ENCODE peak calls at places on chromosomes 12 and 14, in six cellular contexts. Q is lung, T is psoas muscle, F is esophagus squamous epithelium, N is cardiac fibroblast, M is astrocyte of the spinal cord. G is an unnamed sample.
A peak's percentile ranks its signal among the peaks of the same experiment; 100 is the strongest.

GRCh38 chr14:93305708-93306418 is 27.0 kb downstream of the BTBD7 start:
- DNase-seq in Q (no peak), T (no peak), F (no peak), N (no peak), M (no peak), G (no peak)

GRCh38 chr12:45553204-45553603 is 176.3 kb upstream of the ARID2 start:
- DNase-seq in Q (no peak), T (no peak), F (no peak), N (no peak), M (no peak), G (no peak)

GRCh38 chr14:83355609-83356008 is 1822.0 kb upstream of the SEL1L start:
- DNase-seq in Q (no peak), T (no peak), F (no peak), N (no peak), M (no peak), G (no peak)

GRCh38 chr12:128727461-128727860 is 96.3 kb downstream of the SLC15A4 start:
- DNase-seq in Q (no peak), T (no peak), F (no peak), N (no peak), M (no peak), G (no peak)

GRCh38 chr12:113082486-113083148 is 26.1 kb downstream of the DTX1 start:
- DNase-seq in Q (no peak), T (no peak), F (no peak), N (no peak), M (no peak), G (no peak)

GRCh38 chr12:51322452-51322851 is 1.5 kb downstream of the BIN2 start:
- DNase-seq in Q (no peak), T (no peak), F (no peak), N (no peak), M (no peak), G (no peak)

GRCh38 chr14:75334191-75335051 is 55.8 kb downstream of the FOS start:
- DNase-seq in Q (peak; percentile 49), T (peak; percentile 65), F (no peak), N (peak; percentile 41), M (no peak), G (no peak)

GRCh38 chr14:96039633-96040311 is 610 bp downstream of the C14orf132 start:
- DNase-seq in Q (no peak), T (no peak), F (no peak), N (peak; percentile 42), M (peak; percentile 43), G (no peak)

GRCh38 chr14:59215353-59215752 is 26.9 kb downstream of the DAAM1 start:
- DNase-seq in Q (peak; percentile 82), T (peak; percentile 85), F (no peak), N (peak; percentile 85), M (peak; percentile 82), G (peak; percentile 24)

GRCh38 chr14:92323031-92323915 is at the start of gene SLC24A4:
- DNase-seq in Q (no peak), T (no peak), F (no peak), N (no peak), M (no peak), G (no peak)

GRCh38 chr12:108855284-108856169 is 1.9 kb downstream of the SSH1 start:
- DNase-seq in Q (no peak), T (no peak), F (no peak), N (peak; percentile 52), M (peak; percentile 40), G (no peak)

GRCh38 chr12:122974274-122974891 is 661 bp upstream of the OGFOD2 start:
- DNase-seq in Q (peak; percentile 99), T (peak; percentile 98), F (peak; percentile 97), N (peak; percentile 99), M (peak; percentile 99), G (peak; percentile 85)

GRCh38 chr12:50390284-50390683 is 6.1 kb downstream of the FAM186A start:
- DNase-seq in Q (no peak), T (no peak), F (no peak), N (peak; percentile 79), M (peak; percentile 82), G (peak; percentile 89)

GRCh38 chr12:70243510-70244331 is 488 bp downstream of the CNOT2 start:
- DNase-seq in Q (peak; percentile 63), T (peak; percentile 85), F (peak; percentile 33), N (peak; percentile 74), M (peak; percentile 72), G (no peak)

GRCh38 chr12:106141452-106141851 is 2.7 kb upstream of the NUAK1 start:
- DNase-seq in Q (no peak), T (no peak), F (no peak), N (no peak), M (no peak), G (no peak)

DNA sequence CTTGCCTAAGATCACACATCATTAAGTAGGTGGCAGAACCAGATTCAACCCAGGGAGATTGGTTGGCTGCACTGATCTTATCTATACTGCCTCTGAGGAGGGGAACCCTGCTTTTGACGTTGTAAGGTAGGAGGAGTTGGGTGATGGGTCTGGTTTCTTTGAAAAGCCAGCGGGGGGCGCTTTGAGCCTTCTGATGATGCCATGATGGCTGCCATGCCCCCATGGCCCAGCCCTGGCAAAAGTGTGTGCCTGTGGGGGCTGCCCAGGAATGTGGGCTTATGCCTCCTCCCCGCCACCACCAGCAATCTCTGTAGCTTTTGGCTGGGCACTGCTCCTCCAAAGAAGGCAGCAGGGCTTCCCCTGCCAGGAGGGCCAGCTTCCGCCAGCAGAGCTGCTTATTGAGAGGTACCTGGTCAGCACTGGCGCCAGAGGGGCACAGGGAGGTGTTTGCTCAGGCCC is 224.3 kb downstream of the SLC41A2 start:
- DNase-seq in Q (no peak), T (no peak), F (no peak), N (no peak), M (no peak), G (no peak)
- TF ChIP-seq CTCF in Q (no peak), T (no peak), F (no peak), N (no peak), M (no peak), G (no peak)

GRCh38 chr12:65308001-65308400 is 29.5 kb downstream of the MSRB3 start:
- DNase-seq in Q (no peak), T (no peak), F (no peak), N (peak; percentile 14), M (no peak), G (no peak)
- H3K4me3 ChIP-seq in Q (no peak overlapping the region), T (no peak overlapping the region), F (no peak overlapping the region), N (no peak overlapping the region), M (no peak overlapping the region), G (no peak overlapping the region)

DNA sequence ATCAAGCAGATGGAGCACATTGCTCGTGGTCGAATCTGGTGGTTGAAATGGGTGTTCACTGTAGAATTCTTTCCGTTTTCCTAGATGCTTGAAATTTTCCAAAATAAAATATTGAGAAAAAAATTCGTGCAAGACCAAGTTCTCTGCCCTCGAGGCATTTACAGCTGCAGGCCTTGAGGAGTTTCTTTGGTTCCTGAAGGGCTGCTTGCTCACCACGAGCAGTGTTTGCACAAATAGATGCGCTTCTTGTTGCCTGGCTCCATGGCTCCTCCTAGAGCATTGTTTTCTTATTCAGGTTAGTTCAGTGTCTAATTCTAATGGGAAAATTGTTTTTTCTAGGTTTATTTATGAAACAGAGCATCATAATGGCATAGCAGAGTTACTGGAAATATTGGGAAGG is 74.5 kb upstream of the DYNC1H1 start:
- DNase-seq in Q (no peak), T (no peak), F (no peak), N (peak; percentile 29), M (no peak), G (peak; percentile 13)
- TF ChIP-seq CTCF in Q (no peak), T (no peak), F (no peak), N (no peak), M (no peak), G (peak; percentile 28)

DNA sequence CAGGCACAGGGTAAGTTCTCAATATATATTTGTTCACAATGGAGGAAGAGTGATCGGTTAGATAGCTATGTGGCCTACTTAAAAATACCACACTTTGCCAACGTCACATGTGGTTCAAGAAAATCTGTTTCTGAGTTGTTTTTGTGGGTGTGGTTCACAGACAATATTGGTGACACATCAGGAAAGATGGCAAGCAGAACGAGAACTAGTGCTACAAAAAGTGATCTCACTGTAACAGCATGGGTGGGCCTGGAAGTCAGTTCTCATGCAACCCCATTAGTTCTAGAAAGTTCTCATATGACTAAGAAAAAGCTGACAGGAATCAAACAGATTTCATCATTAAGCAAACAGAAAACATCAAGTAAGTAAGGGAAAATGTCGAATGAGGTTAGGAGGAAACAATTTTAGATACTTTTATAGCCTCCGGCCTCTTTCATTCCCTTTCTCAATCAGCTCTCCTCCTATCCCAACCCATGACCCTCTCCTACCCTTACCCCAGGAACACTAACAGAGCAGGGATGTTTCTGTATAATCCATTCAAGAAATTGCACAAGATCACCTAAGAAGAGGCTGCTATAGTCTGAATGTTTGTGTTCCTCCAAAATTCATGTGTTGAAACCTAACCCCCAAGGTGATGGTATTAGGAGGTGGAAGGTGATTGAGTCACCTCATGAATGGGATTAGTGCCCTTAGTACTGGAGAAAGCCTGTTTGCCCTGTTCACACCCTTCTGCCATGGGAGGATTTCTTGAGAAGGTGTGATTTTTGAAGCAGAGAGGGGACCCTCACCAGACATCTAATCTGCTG is 15.5 kb upstream of the NTN4 start:
- DNase-seq in Q (no peak), T (no peak), F (no peak), N (peak; percentile 78), M (peak; percentile 97), G (peak; percentile 100)
- H3K4me3 ChIP-seq in Q (no peak overlapping the region), T (no peak overlapping the region), F (no peak overlapping the region), N (no peak overlapping the region), M (no peak overlapping the region), G (no peak overlapping the region)

GRCh38 chr12:11894890-11895289 is 175.8 kb upstream of the BCL2L14 start:
- DNase-seq in Q (no peak), T (no peak), F (no peak), N (no peak), M (no peak), G (no peak)

GRCh38 chr12:11895421-11896064 is 175.2 kb upstream of the BCL2L14 start:
- DNase-seq in Q (no peak), T (no peak), F (no peak), N (no peak), M (no peak), G (no peak)

GRCh38 chr12:11891350-11892064 is 179.2 kb upstream of the BCL2L14 start:
- DNase-seq in Q (no peak), T (no peak), F (no peak), N (peak; percentile 34), M (no peak), G (no peak)

GRCh38 chr12:11893998-11894397 is 176.7 kb upstream of the BCL2L14 start:
- DNase-seq in Q (no peak), T (no peak), F (no peak), N (no peak), M (no peak), G (no peak)

GRCh38 chr12:11892065-11892391 is 178.7 kb upstream of the BCL2L14 start:
- DNase-seq in Q (no peak), T (no peak), F (no peak), N (no peak), M (no peak), G (no peak)
- TF ChIP-seq CTCF in Q (no peak), T (peak; percentile 31), F (no peak), N (peak; percentile 36), M (peak; percentile 23), G (no peak)